ENCODE peak calls at places on chromosomes 12 and 14, in eight cellular contexts. One of them, this sample, is unnamed. For H3K4me1, the result is how much of the 10 kb centered on the place peaks cover.

GRCh38 chr12:85708775-85709174 is 127.4 kb downstream of the RASSF9 start:
- DNase-seq in pancreas: no peak
- DNase-seq in CD8-positive, alpha-beta memory T cell: no peak
- DNase-seq in A673: no peak
- DNase-seq in MM.1S: no peak
- DNase-seq in HepG2: no peak
- DNase-seq in upper lobe of right lung: no peak
- DNase-seq in neuronal stem cell: no peak
- DNase-seq in this sample: no peak

GRCh38 chr12:114674201-114675047 is 9.6 kb downstream of the TBX3 start:
- DNase-seq in A673: no peak
- DNase-seq in CD8-positive, alpha-beta memory T cell: no peak
- DNase-seq in HepG2: no peak
- DNase-seq in pancreas: no peak
- DNase-seq in upper lobe of right lung: no peak
- DNase-seq in neuronal stem cell: peak
- DNase-seq in MM.1S: no peak
- DNase-seq in this sample: no peak

GRCh38 chr12:114272071-114272470 is 133.9 kb downstream of the TBX5 start:
- DNase-seq in A673: no peak
- DNase-seq in MM.1S: no peak
- DNase-seq in upper lobe of right lung: no peak
- DNase-seq in CD8-positive, alpha-beta memory T cell: no peak
- DNase-seq in HepG2: no peak
- DNase-seq in neuronal stem cell: no peak
- DNase-seq in pancreas: no peak
- DNase-seq in this sample: no peak

GRCh38 chr12:116592731-116593130 is 33.5 kb downstream of the MAP1LC3B2 start:
- DNase-seq in pancreas: no peak
- DNase-seq in neuronal stem cell: no peak
- DNase-seq in CD8-positive, alpha-beta memory T cell: no peak
- DNase-seq in upper lobe of right lung: no peak
- DNase-seq in A673: no peak
- DNase-seq in MM.1S: no peak
- DNase-seq in HepG2: no peak
- DNase-seq in this sample: no peak

GRCh38 chr14:64848239-64848638 is 31.5 kb downstream of the SPTB start:
- DNase-seq in neuronal stem cell: no peak
- DNase-seq in CD8-positive, alpha-beta memory T cell: no peak
- DNase-seq in HepG2: no peak
- DNase-seq in upper lobe of right lung: no peak
- DNase-seq in pancreas: no peak
- DNase-seq in MM.1S: peak
- DNase-seq in A673: no peak
- DNase-seq in this sample: no peak

GRCh38 chr14:105126126-105126969 is 42.2 kb downstream of the JAG2 start:
- DNase-seq in HepG2: peak
- DNase-seq in neuronal stem cell: no peak
- DNase-seq in pancreas: no peak
- DNase-seq in upper lobe of right lung: no peak
- DNase-seq in MM.1S: no peak
- DNase-seq in A673: no peak
- DNase-seq in CD8-positive, alpha-beta memory T cell: no peak
- DNase-seq in this sample: no peak

GRCh38 chr14:76502638-76503037 is 126.7 kb downstream of the ESRRB start:
- DNase-seq in A673: no peak
- DNase-seq in HepG2: no peak
- DNase-seq in CD8-positive, alpha-beta memory T cell: no peak
- DNase-seq in neuronal stem cell: no peak
- DNase-seq in upper lobe of right lung: no peak
- DNase-seq in pancreas: no peak
- DNase-seq in MM.1S: no peak
- DNase-seq in this sample: no peak

GRCh38 chr12:11067514-11067913 is 5.4 kb upstream of the TAS2R46 start:
- DNase-seq in MM.1S: no peak
- DNase-seq in CD8-positive, alpha-beta memory T cell: no peak
- DNase-seq in A673: peak
- DNase-seq in HepG2: no peak
- DNase-seq in pancreas: no peak
- DNase-seq in upper lobe of right lung: no peak
- DNase-seq in neuronal stem cell: no peak
- DNase-seq in this sample: no peak

GRCh38 chr12:120652671-120653435 is 12.4 kb downstream of the CABP1 start:
- DNase-seq in HepG2: no peak
- DNase-seq in MM.1S: no peak
- DNase-seq in CD8-positive, alpha-beta memory T cell: no peak
- DNase-seq in neuronal stem cell: no peak
- DNase-seq in upper lobe of right lung: no peak
- DNase-seq in A673: no peak
- DNase-seq in pancreas: no peak
- DNase-seq in this sample: no peak

GRCh38 chr12:96236221-96236822 is 42.1 kb downstream of the ELK3 start:
- DNase-seq in CD8-positive, alpha-beta memory T cell: peak
- DNase-seq in MM.1S: no peak
- DNase-seq in pancreas: no peak
- DNase-seq in HepG2: no peak
- DNase-seq in neuronal stem cell: no peak
- DNase-seq in upper lobe of right lung: no peak
- DNase-seq in A673: no peak
- DNase-seq in this sample: no peak

GRCh38 chr12:128091931-128092330 is 175.0 kb upstream of the TMEM132C start:
- DNase-seq in upper lobe of right lung: no peak
- DNase-seq in HepG2: no peak
- DNase-seq in neuronal stem cell: no peak
- DNase-seq in pancreas: no peak
- DNase-seq in A673: no peak
- DNase-seq in MM.1S: no peak
- DNase-seq in CD8-positive, alpha-beta memory T cell: no peak
- DNase-seq in this sample: no peak

GRCh38 chr12:109777544-109777943 is 55.7 kb downstream of the TRPV4 start:
- DNase-seq in CD8-positive, alpha-beta memory T cell: peak
- DNase-seq in upper lobe of right lung: no peak
- DNase-seq in HepG2: peak
- DNase-seq in A673: peak
- DNase-seq in neuronal stem cell: no peak
- DNase-seq in pancreas: no peak
- DNase-seq in MM.1S: peak
- DNase-seq in this sample: peak

GRCh38 chr14:64953310-64953654 is 10.7 kb upstream of the GPX2 start:
- DNase-seq in pancreas: no peak
- DNase-seq in neuronal stem cell: no peak
- DNase-seq in HepG2: no peak
- DNase-seq in CD8-positive, alpha-beta memory T cell: no peak
- DNase-seq in upper lobe of right lung: no peak
- DNase-seq in MM.1S: no peak
- DNase-seq in A673: no peak
- DNase-seq in this sample: no peak

GRCh38 chr12:44573723-44574122 is 302.4 kb downstream of the NELL2 start:
- DNase-seq in A673: no peak
- DNase-seq in upper lobe of right lung: no peak
- DNase-seq in pancreas: no peak
- DNase-seq in neuronal stem cell: no peak
- DNase-seq in CD8-positive, alpha-beta memory T cell: no peak
- DNase-seq in MM.1S: no peak
- DNase-seq in HepG2: no peak
- DNase-seq in this sample: no peak

GRCh38 chr14:69093551-69094421 is 59.1 kb downstream of the DCAF5 start:
- DNase-seq in CD8-positive, alpha-beta memory T cell: no peak
- DNase-seq in upper lobe of right lung: no peak
- DNase-seq in HepG2: peak
- DNase-seq in MM.1S: no peak
- DNase-seq in A673: peak
- DNase-seq in neuronal stem cell: no peak
- DNase-seq in pancreas: no peak
- DNase-seq in this sample: no peak

GRCh38 chr12:19689801-19690472 is 250.6 kb downstream of the AEBP2 start:
- DNase-seq in upper lobe of right lung: no peak
- DNase-seq in pancreas: peak
- DNase-seq in neuronal stem cell: no peak
- DNase-seq in HepG2: no peak
- DNase-seq in MM.1S: no peak
- DNase-seq in A673: no peak
- DNase-seq in CD8-positive, alpha-beta memory T cell: no peak
- DNase-seq in this sample: no peak

GRCh38 chr14:34328178-34328577 is 133.9 kb downstream of the SPTSSA start:
- DNase-seq in pancreas: no peak
- DNase-seq in HepG2: no peak
- DNase-seq in A673: no peak
- DNase-seq in neuronal stem cell: no peak
- DNase-seq in CD8-positive, alpha-beta memory T cell: no peak
- DNase-seq in MM.1S: no peak
- DNase-seq in upper lobe of right lung: no peak
- DNase-seq in this sample: no peak

GRCh38 chr14:24377660-24378059 is 9.7 kb downstream of the NFATC4 start:
- DNase-seq in MM.1S: no peak
- DNase-seq in neuronal stem cell: no peak
- DNase-seq in A673: no peak
- DNase-seq in CD8-positive, alpha-beta memory T cell: no peak
- DNase-seq in upper lobe of right lung: no peak
- DNase-seq in pancreas: no peak
- DNase-seq in HepG2: no peak
- DNase-seq in this sample: no peak

GRCh38 chr14:71395151-71395604 is 487.9 kb downstream of the PCNX1 start:
- DNase-seq in pancreas: no peak
- DNase-seq in upper lobe of right lung: no peak
- DNase-seq in neuronal stem cell: no peak
- DNase-seq in CD8-positive, alpha-beta memory T cell: no peak
- DNase-seq in A673: no peak
- DNase-seq in HepG2: no peak
- DNase-seq in MM.1S: no peak
- DNase-seq in this sample: no peak

GRCh38 chr14:100279133-100279532 is 27.1 kb downstream of the SLC25A29 start:
- DNase-seq in pancreas: no peak
- DNase-seq in MM.1S: no peak
- DNase-seq in CD8-positive, alpha-beta memory T cell: no peak
- DNase-seq in HepG2: peak
- DNase-seq in neuronal stem cell: no peak
- DNase-seq in upper lobe of right lung: no peak
- DNase-seq in A673: no peak
- DNase-seq in this sample: no peak

GRCh38 chr14:100271247-100271939 is 32.4 kb downstream of the YY1 start:
- DNase-seq in HepG2: peak
- DNase-seq in neuronal stem cell: no peak
- DNase-seq in MM.1S: no peak
- DNase-seq in pancreas: peak
- DNase-seq in upper lobe of right lung: no peak
- DNase-seq in CD8-positive, alpha-beta memory T cell: no peak
- DNase-seq in A673: peak
- DNase-seq in this sample: peak

GRCh38 chr14:100274250-100274649 is 32.0 kb downstream of the SLC25A29 start:
- DNase-seq in neuronal stem cell: no peak
- DNase-seq in upper lobe of right lung: no peak
- DNase-seq in HepG2: no peak
- DNase-seq in pancreas: no peak
- DNase-seq in A673: no peak
- DNase-seq in MM.1S: no peak
- DNase-seq in CD8-positive, alpha-beta memory T cell: no peak
- DNase-seq in this sample: no peak

GRCh38 chr14:100278702-100279101 is 27.5 kb downstream of the SLC25A29 start:
- DNase-seq in A673: no peak
- DNase-seq in pancreas: no peak
- DNase-seq in neuronal stem cell: no peak
- DNase-seq in upper lobe of right lung: peak
- DNase-seq in MM.1S: peak
- DNase-seq in CD8-positive, alpha-beta memory T cell: no peak
- DNase-seq in HepG2: peak
- DNase-seq in this sample: no peak

GRCh38 chr14:100275214-100275613 is 31.0 kb downstream of the SLC25A29 start:
- DNase-seq in CD8-positive, alpha-beta memory T cell: no peak
- DNase-seq in MM.1S: no peak
- DNase-seq in A673: peak
- DNase-seq in upper lobe of right lung: no peak
- DNase-seq in neuronal stem cell: no peak
- DNase-seq in pancreas: no peak
- DNase-seq in HepG2: no peak
- DNase-seq in this sample: no peak
- H3K4me3 ChIP-seq in CD8-positive, alpha-beta memory T cell: no peak
- H3K4me3 ChIP-seq in MM.1S: no peak
- H3K4me3 ChIP-seq in A673: no peak
- H3K4me3 ChIP-seq in upper lobe of right lung: no peak
- H3K4me3 ChIP-seq in neuronal stem cell: no peak
- H3K4me3 ChIP-seq in pancreas: no peak
- H3K4me3 ChIP-seq in HepG2: no peak
- H3K4me3 ChIP-seq in this sample: no peak

GRCh38 chr14:73750161-73750901 is 36.1 kb upstream of the PNMA1 start:
- DNase-seq in A673: no peak
- DNase-seq in upper lobe of right lung: no peak
- DNase-seq in CD8-positive, alpha-beta memory T cell: no peak
- DNase-seq in neuronal stem cell: no peak
- DNase-seq in HepG2: no peak
- DNase-seq in pancreas: peak
- DNase-seq in MM.1S: no peak
- DNase-seq in this sample: no peak
- H3K4me1 ChIP-seq in A673: half or more
- H3K4me1 ChIP-seq in upper lobe of right lung: half or more
- H3K4me1 ChIP-seq in CD8-positive, alpha-beta memory T cell: half or more
- H3K4me1 ChIP-seq in neuronal stem cell: under half
- H3K4me1 ChIP-seq in HepG2: half or more
- H3K4me1 ChIP-seq in pancreas: under half
- H3K4me1 ChIP-seq in MM.1S: under half
- H3K4me1 ChIP-seq in this sample: half or more

DNA sequence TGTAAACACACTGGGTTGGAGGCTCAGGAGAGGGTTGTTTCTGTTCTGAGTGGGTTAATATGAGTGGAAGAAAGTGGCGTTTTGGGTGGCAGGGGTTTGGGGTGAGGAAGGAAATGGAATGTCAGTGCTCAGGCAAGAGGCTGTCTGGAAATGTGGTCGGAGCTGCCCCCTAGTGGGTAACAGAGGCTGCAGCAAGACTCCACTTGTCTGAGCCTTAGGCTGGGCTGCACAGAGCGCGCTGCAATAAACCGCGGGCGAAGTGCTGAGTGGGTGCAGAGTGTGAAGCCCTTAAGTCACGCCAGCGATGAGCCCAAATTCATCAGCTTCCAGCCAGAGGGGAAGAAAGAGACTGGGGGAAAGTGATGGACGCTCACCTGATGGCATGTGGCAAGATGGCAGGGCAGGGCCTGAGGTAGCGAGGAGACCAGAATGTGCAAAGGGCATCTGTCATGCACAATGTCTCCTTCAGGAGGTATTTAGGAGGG is 12.3 kb downstream of the VSX2 start:
- DNase-seq in upper lobe of right lung: peak
- DNase-seq in pancreas: peak
- DNase-seq in HepG2: peak
- DNase-seq in A673: peak
- DNase-seq in MM.1S: peak
- DNase-seq in CD8-positive, alpha-beta memory T cell: peak
- DNase-seq in neuronal stem cell: no peak
- DNase-seq in this sample: peak
- H3K4me3 ChIP-seq in upper lobe of right lung: peak
- H3K4me3 ChIP-seq in pancreas: no peak
- H3K4me3 ChIP-seq in HepG2: peak
- H3K4me3 ChIP-seq in A673: peak
- H3K4me3 ChIP-seq in MM.1S: peak
- H3K4me3 ChIP-seq in CD8-positive, alpha-beta memory T cell: peak
- H3K4me3 ChIP-seq in neuronal stem cell: no peak
- H3K4me3 ChIP-seq in this sample: peak

DNA sequence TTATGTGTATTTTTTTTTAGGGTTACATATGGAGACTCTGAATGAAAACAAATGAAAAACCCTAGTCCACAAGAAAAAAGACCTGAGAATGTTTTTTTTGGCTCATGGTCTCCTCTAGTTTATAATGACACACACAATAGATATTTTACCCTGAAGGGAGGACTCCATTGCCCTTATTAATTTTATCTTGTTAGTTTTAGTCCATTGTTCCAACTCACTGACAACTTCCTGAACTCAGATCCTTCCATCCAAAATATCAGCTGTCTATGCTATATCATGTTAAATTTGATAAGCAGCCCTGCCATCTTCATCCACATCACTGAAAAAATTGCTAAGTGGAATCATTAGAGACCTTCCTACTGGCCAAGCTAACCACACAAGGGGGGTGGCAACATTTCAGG is 232.1 kb downstream of the MON2 start:
- DNase-seq in A673: no peak
- DNase-seq in CD8-positive, alpha-beta memory T cell: no peak
- DNase-seq in neuronal stem cell: no peak
- DNase-seq in upper lobe of right lung: no peak
- DNase-seq in HepG2: no peak
- DNase-seq in MM.1S: no peak
- DNase-seq in pancreas: no peak
- DNase-seq in this sample: no peak
- H3K4me1 ChIP-seq in A673: under half
- H3K4me1 ChIP-seq in CD8-positive, alpha-beta memory T cell: under half
- H3K4me1 ChIP-seq in neuronal stem cell: under half
- H3K4me1 ChIP-seq in upper lobe of right lung: under half
- H3K4me1 ChIP-seq in HepG2: under half
- H3K4me1 ChIP-seq in MM.1S: under half
- H3K4me1 ChIP-seq in pancreas: under half
- H3K4me1 ChIP-seq in this sample: under half